ENCODE peak calls at places on chromosomes 1 and 21, in four cellular contexts. One of them, this sample, is unnamed.

GRCh38 chr1:160219062-160219929 is 14.1 kb downstream of the PEA15 start:
- DNase-seq in K562: no peak
- DNase-seq in CD4-positive, alpha-beta memory T cell: no peak
- DNase-seq in fibroblast of lung: peak; percentile 84
- DNase-seq in this sample: no peak

GRCh38 chr21:41752231-41752681 is 14.6 kb downstream of the RIPK4 start:
- DNase-seq in K562: no peak
- DNase-seq in CD4-positive, alpha-beta memory T cell: no peak
- DNase-seq in fibroblast of lung: peak; percentile 74
- DNase-seq in this sample: no peak

GRCh38 chr21:44742418-44743153 is 31.2 kb upstream of the TSPEAR start:
- DNase-seq in K562: no peak
- DNase-seq in fibroblast of lung: peak; percentile 14
- DNase-seq in CD4-positive, alpha-beta memory T cell: peak; percentile 48
- DNase-seq in this sample: no peak

GRCh38 chr1:8560611-8561544 is 243.0 kb downstream of the SLC45A1 start:
- DNase-seq in fibroblast of lung: peak; percentile 67
- DNase-seq in K562: peak; percentile 52
- DNase-seq in CD4-positive, alpha-beta memory T cell: peak; percentile 52
- DNase-seq in this sample: no peak

GRCh38 chr1:32321712-32322291 is 14.2 kb downstream of the MARCKSL1 start:
- DNase-seq in fibroblast of lung: no peak
- DNase-seq in K562: no peak
- DNase-seq in CD4-positive, alpha-beta memory T cell: peak; percentile 66
- DNase-seq in this sample: no peak

GRCh38 chr1:221411283-221411682 is 330.6 kb downstream of the DUSP10 start:
- DNase-seq in CD4-positive, alpha-beta memory T cell: no peak
- DNase-seq in K562: no peak
- DNase-seq in fibroblast of lung: no peak
- DNase-seq in this sample: no peak

GRCh38 chr1:42947965-42948732 is 10.5 kb downstream of the SLC2A1 start:
- DNase-seq in K562: no peak
- DNase-seq in CD4-positive, alpha-beta memory T cell: no peak
- DNase-seq in fibroblast of lung: no peak
- DNase-seq in this sample: no peak

GRCh38 chr1:244665771-244666217 is 12.9 kb downstream of the DESI2 start:
- DNase-seq in K562: no peak
- DNase-seq in fibroblast of lung: peak; percentile 22
- DNase-seq in CD4-positive, alpha-beta memory T cell: no peak
- DNase-seq in this sample: no peak

GRCh38 chr1:15168479-15168878 is 14.9 kb downstream of the TMEM51 start:
- DNase-seq in fibroblast of lung: peak; percentile 65
- DNase-seq in CD4-positive, alpha-beta memory T cell: no peak
- DNase-seq in K562: no peak
- DNase-seq in this sample: no peak

GRCh38 chr1:77847621-77848080 is 40.8 kb upstream of the NEXN start:
- DNase-seq in fibroblast of lung: no peak
- DNase-seq in K562: no peak
- DNase-seq in CD4-positive, alpha-beta memory T cell: no peak
- DNase-seq in this sample: no peak

GRCh38 chr1:52727956-52728656 is 1.9 kb downstream of the ZYG11B start:
- DNase-seq in CD4-positive, alpha-beta memory T cell: no peak
- DNase-seq in fibroblast of lung: no peak
- DNase-seq in K562: no peak
- DNase-seq in this sample: no peak

GRCh38 chr1:59767119-59767518 is 47.6 kb upstream of the HOOK1 start:
- DNase-seq in fibroblast of lung: no peak
- DNase-seq in CD4-positive, alpha-beta memory T cell: no peak
- DNase-seq in K562: no peak
- DNase-seq in this sample: no peak

GRCh38 chr1:10794724-10795304 is 1.6 kb downstream of the CASZ1 start:
- DNase-seq in CD4-positive, alpha-beta memory T cell: no peak
- DNase-seq in fibroblast of lung: no peak
- DNase-seq in K562: no peak
- DNase-seq in this sample: no peak

GRCh38 chr1:88935522-88936222 is 44.3 kb upstream of the GTF2B start:
- DNase-seq in CD4-positive, alpha-beta memory T cell: peak; percentile 31
- DNase-seq in fibroblast of lung: peak; percentile 66
- DNase-seq in K562: peak; percentile 54
- DNase-seq in this sample: no peak

GRCh38 chr1:200923607-200924006 is 28.9 kb downstream of the INAVA start:
- DNase-seq in fibroblast of lung: no peak
- DNase-seq in CD4-positive, alpha-beta memory T cell: no peak
- DNase-seq in K562: no peak
- DNase-seq in this sample: no peak

GRCh38 chr1:31576743-31577455 is 584 bp downstream of the TINAGL1 start:
- DNase-seq in fibroblast of lung: no peak
- DNase-seq in CD4-positive, alpha-beta memory T cell: no peak
- DNase-seq in K562: no peak
- DNase-seq in this sample: no peak

GRCh38 chr1:43912607-43913006 is 21.0 kb upstream of the ARTN start:
- DNase-seq in K562: no peak
- DNase-seq in CD4-positive, alpha-beta memory T cell: no peak
- DNase-seq in fibroblast of lung: peak; percentile 48
- DNase-seq in this sample: no peak

GRCh38 chr1:64136749-64137568 is 66.5 kb upstream of the UBE2U start:
- DNase-seq in CD4-positive, alpha-beta memory T cell: peak; percentile 44
- DNase-seq in fibroblast of lung: peak; percentile 95
- DNase-seq in K562: peak; percentile 64
- DNase-seq in this sample: peak; percentile 19

GRCh38 chr21:44370771-44371410 is 17.5 kb downstream of the TRPM2 start:
- DNase-seq in CD4-positive, alpha-beta memory T cell: no peak
- DNase-seq in fibroblast of lung: no peak
- DNase-seq in K562: no peak
- DNase-seq in this sample: no peak

GRCh38 chr1:161287482-161288054 is 22.2 kb downstream of the MPZ start:
- DNase-seq in fibroblast of lung: no peak
- DNase-seq in K562: no peak
- DNase-seq in CD4-positive, alpha-beta memory T cell: no peak
- DNase-seq in this sample: no peak

GRCh38 chr1:94335950-94336349 is 82.2 kb upstream of the ABCD3 start:
- DNase-seq in fibroblast of lung: peak; percentile 96
- DNase-seq in K562: peak; percentile 38
- DNase-seq in CD4-positive, alpha-beta memory T cell: peak; percentile 5
- DNase-seq in this sample: no peak

GRCh38 chr1:188782220-188782841 is 1695.3 kb downstream of the BRINP3 start:
- DNase-seq in fibroblast of lung: peak; percentile 56
- DNase-seq in CD4-positive, alpha-beta memory T cell: no peak
- DNase-seq in K562: peak; percentile 15
- DNase-seq in this sample: no peak

GRCh38 chr1:101017448-101017847 is 8.1 kb downstream of the DPH5 start:
- DNase-seq in K562: no peak
- DNase-seq in CD4-positive, alpha-beta memory T cell: no peak
- DNase-seq in fibroblast of lung: no peak
- DNase-seq in this sample: no peak

GRCh38 chr1:182806015-182806678 is 16.6 kb downstream of the NPL start:
- DNase-seq in fibroblast of lung: no peak
- DNase-seq in K562: peak; percentile 47
- DNase-seq in CD4-positive, alpha-beta memory T cell: no peak
- DNase-seq in this sample: no peak

GRCh38 chr21:17045214-17045835 is 467.5 kb upstream of the CXADR start:
- DNase-seq in fibroblast of lung: peak; percentile 62
- DNase-seq in CD4-positive, alpha-beta memory T cell: no peak
- DNase-seq in K562: no peak
- DNase-seq in this sample: no peak

GRCh38 chr1:170723518-170723917 is 59.6 kb downstream of the PRRX1 start:
- DNase-seq in CD4-positive, alpha-beta memory T cell: no peak
- DNase-seq in K562: no peak
- DNase-seq in fibroblast of lung: no peak
- DNase-seq in this sample: no peak

GRCh38 chr1:166040223-166040622 is 126.6 kb downstream of the FAM78B start:
- DNase-seq in fibroblast of lung: no peak
- DNase-seq in CD4-positive, alpha-beta memory T cell: no peak
- DNase-seq in K562: no peak
- DNase-seq in this sample: no peak

GRCh38 chr1:231705860-231706553 is 79.4 kb downstream of the DISC1 start:
- DNase-seq in fibroblast of lung: peak; percentile 40
- DNase-seq in CD4-positive, alpha-beta memory T cell: no peak
- DNase-seq in K562: no peak
- DNase-seq in this sample: no peak

GRCh38 chr1:74534241-74534640 is 21.8 kb upstream of the LRRC53 start:
- DNase-seq in K562: no peak
- DNase-seq in fibroblast of lung: no peak
- DNase-seq in CD4-positive, alpha-beta memory T cell: no peak
- DNase-seq in this sample: no peak

GRCh38 chr1:29900727-29901126 is 664.4 kb downstream of the PTPRU start:
- DNase-seq in K562: no peak
- DNase-seq in fibroblast of lung: no peak
- DNase-seq in CD4-positive, alpha-beta memory T cell: no peak
- DNase-seq in this sample: no peak

GRCh38 chr1:154221815-154222081 is 993 bp downstream of the UBAP2L start:
- DNase-seq in fibroblast of lung: peak; percentile 83
- DNase-seq in CD4-positive, alpha-beta memory T cell: no peak
- DNase-seq in K562: no peak
- DNase-seq in this sample: no peak

GRCh38 chr21:46151989-46152938 is 3.1 kb downstream of the FTCD start:
- DNase-seq in fibroblast of lung: no peak
- DNase-seq in K562: no peak
- DNase-seq in CD4-positive, alpha-beta memory T cell: no peak
- DNase-seq in this sample: no peak

DNA sequence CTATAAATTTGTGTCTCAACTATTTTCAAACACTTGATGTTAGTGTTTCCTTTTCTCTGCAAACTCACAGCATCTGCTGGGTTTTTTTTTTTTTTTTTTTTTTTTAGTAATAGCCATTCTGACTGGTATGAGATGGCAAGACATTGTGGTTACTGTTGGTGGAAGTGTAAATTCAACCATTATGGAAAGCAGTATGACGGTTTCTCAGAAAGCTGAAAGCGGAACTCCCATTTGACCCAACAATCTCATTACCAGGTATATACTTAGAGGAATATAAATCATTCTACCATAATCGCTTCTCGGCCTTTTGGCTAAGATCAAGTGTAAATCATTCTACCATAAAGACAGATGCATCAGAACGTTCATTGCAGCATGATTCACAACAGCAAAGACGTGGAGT is 608.3 kb upstream of the ZP4 start:
- DNase-seq in K562: no peak
- DNase-seq in fibroblast of lung: no peak
- DNase-seq in CD4-positive, alpha-beta memory T cell: no peak
- DNase-seq in this sample: no peak
- H3K9me3 ChIP-seq in K562: no peaks in the 10 kb centered on the region
- H3K9me3 ChIP-seq in fibroblast of lung: no peaks in the 10 kb centered on the region
- H3K9me3 ChIP-seq in CD4-positive, alpha-beta memory T cell: no peaks in the 10 kb centered on the region
- H3K9me3 ChIP-seq in this sample: no peaks in the 10 kb centered on the region

GRCh38 chr1:114384922-114385321 is 126.1 kb downstream of the TRIM33 start:
- DNase-seq in CD4-positive, alpha-beta memory T cell: no peak
- DNase-seq in K562: no peak
- DNase-seq in fibroblast of lung: no peak
- DNase-seq in this sample: no peak

GRCh38 chr1:114390960-114391359 is 120.0 kb downstream of the TRIM33 start:
- DNase-seq in fibroblast of lung: no peak
- DNase-seq in CD4-positive, alpha-beta memory T cell: no peak
- DNase-seq in K562: no peak
- DNase-seq in this sample: no peak

GRCh38 chr1:114390361-114390760 is 120.6 kb downstream of the TRIM33 start:
- DNase-seq in CD4-positive, alpha-beta memory T cell: no peak
- DNase-seq in K562: no peak
- DNase-seq in fibroblast of lung: no peak
- DNase-seq in this sample: no peak

GRCh38 chr1:114386129-114387037 is 124.6 kb downstream of the TRIM33 start:
- DNase-seq in fibroblast of lung: no peak
- DNase-seq in CD4-positive, alpha-beta memory T cell: no peak
- DNase-seq in K562: peak; percentile 32
- DNase-seq in this sample: no peak

DNA sequence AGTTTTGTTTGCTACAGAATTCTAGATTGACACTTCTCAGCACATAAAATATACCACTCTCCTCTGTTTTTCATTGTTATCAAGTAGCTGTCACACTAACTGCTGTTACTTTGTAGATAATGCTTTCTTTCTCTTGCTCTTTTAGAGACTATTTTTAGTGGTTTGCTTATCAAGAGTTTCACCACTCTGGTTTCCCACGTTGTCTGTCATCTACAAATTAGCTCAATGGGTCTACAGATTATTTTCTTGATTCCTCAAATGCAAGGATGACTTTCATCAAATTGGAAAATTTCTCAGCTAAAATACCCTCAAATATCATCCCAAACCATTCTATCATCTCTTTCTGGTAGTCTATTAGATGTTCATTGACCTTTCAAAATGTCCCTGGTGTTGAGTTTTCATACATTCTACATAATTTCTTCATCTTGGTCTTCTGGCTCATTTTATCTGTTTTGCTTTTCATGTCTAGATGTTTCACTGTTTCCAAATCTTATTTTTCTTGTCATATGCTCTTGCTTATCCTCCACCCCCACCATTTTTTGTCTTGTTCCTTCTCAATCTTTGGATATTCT is 122.5 kb downstream of the TRIM33 start:
- DNase-seq in K562: no peak
- DNase-seq in CD4-positive, alpha-beta memory T cell: no peak
- DNase-seq in fibroblast of lung: no peak
- DNase-seq in this sample: no peak
- H3K9me3 ChIP-seq in K562: peaks cover 4% of the 10 kb centered on the region
- H3K9me3 ChIP-seq in CD4-positive, alpha-beta memory T cell: no peaks in the 10 kb centered on the region
- H3K9me3 ChIP-seq in fibroblast of lung: no peaks in the 10 kb centered on the region
- H3K9me3 ChIP-seq in this sample: peaks cover 7% of the 10 kb centered on the region

DNA sequence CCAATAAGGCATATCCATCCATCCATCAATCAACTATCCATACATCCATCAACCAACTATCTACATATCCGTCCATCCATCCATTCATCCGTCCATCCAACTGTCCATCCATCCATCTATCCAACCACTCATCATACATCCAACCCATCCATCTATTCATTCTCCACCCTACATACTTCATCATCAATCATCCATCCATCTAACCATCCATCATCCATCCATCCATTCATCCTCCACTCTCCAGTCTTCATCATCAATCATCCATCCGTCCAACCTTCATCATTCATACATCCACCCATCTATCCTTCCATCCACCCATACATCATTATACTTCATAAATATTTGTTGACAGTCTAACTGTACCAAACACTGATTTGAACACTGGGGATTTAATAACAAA is 231.3 kb upstream of the DAB1 start:
- DNase-seq in CD4-positive, alpha-beta memory T cell: no peak
- DNase-seq in fibroblast of lung: no peak
- DNase-seq in K562: no peak
- DNase-seq in this sample: no peak
- H3K9me3 ChIP-seq in CD4-positive, alpha-beta memory T cell: no peaks in the 10 kb centered on the region
- H3K9me3 ChIP-seq in fibroblast of lung: no peaks in the 10 kb centered on the region
- H3K9me3 ChIP-seq in K562: no peaks in the 10 kb centered on the region
- H3K9me3 ChIP-seq in this sample: no peaks in the 10 kb centered on the region

GRCh38 chr1:90591355-90591969 is 125.6 kb downstream of the BARHL2 start:
- DNase-seq in CD4-positive, alpha-beta memory T cell: no peak
- DNase-seq in fibroblast of lung: no peak
- DNase-seq in K562: no peak
- DNase-seq in this sample: no peak
- H3K9me3 ChIP-seq in CD4-positive, alpha-beta memory T cell: no peaks in the 10 kb centered on the region
- H3K9me3 ChIP-seq in fibroblast of lung: no peaks in the 10 kb centered on the region
- H3K9me3 ChIP-seq in K562: no peaks in the 10 kb centered on the region
- H3K9me3 ChIP-seq in this sample: no peaks in the 10 kb centered on the region